ENCODE peak calls at places on chromosomes 6 and 20, in six cellular contexts. W is IMR-90; F is PC-3; P is activated CD8-positive, alpha-beta memory T cell treated with anti-CD3 and anti-CD28 coated beads for 24 hours; Q is amniotic stem cell; B is caudate nucleus. U is an unnamed sample.

GRCh38 chr20:48026981-48027592 is 241.8 kb upstream of the SULF2 start:
- DNase-seq in W (no peak), F (no peak), P (no peak), Q (no peak), B (no peak), U (no peak)

GRCh38 chr6:101826259-101826658 is 432.8 kb downstream of the GRIK2 start:
- DNase-seq in W (no peak), F (no peak), P (no peak), Q (no peak), B (no peak), U (no peak)

GRCh38 chr20:49693435-49694171 is 20.1 kb downstream of the B4GALT5 start:
- DNase-seq in W (no peak), F (no peak), P (no peak), Q (no peak), B (no peak), U (no peak)

GRCh38 chr6:142907544-142907943 is 37.4 kb downstream of the HIVEP2 start:
- DNase-seq in W (no peak), F (no peak), P (no peak), Q (no peak), B (no peak), U (no peak)

GRCh38 chr6:124683507-124683906 is 278.7 kb upstream of the RNF217 start:
- DNase-seq in W (no peak), F (no peak), P (no peak), Q (no peak), B (no peak), U (no peak)

GRCh38 chr20:45100563-45101245 is at the start of gene KCNS1:
- DNase-seq in W (no peak), F (no peak), P (no peak), Q (no peak), B (no peak), U (no peak)

GRCh38 chr6:158095031-158095430 is 73.0 kb downstream of the SERAC1 start:
- DNase-seq in W (no peak), F (no peak), P (no peak), Q (no peak), B (no peak), U (no peak)

GRCh38 chr20:64222273-64222672 is 33.3 kb upstream of the PCMTD2 start:
- DNase-seq in W (peak), F (peak), P (no peak), Q (no peak), B (no peak), U (no peak)

GRCh38 chr6:7920425-7920824 is 9.8 kb upstream of the TXNDC5 start:
- DNase-seq in W (no peak), F (peak), P (no peak), Q (no peak), B (no peak), U (no peak)

GRCh38 chr6:11426571-11426970 is 111.0 kb upstream of the TMEM170B start:
- DNase-seq in W (no peak), F (no peak), P (no peak), Q (no peak), B (no peak), U (no peak)

GRCh38 chr6:127641905-127642304 is 64.9 kb downstream of the C6orf58 start:
- DNase-seq in W (peak), F (peak), P (no peak), Q (peak), B (peak), U (no peak)

GRCh38 chr20:16491277-16491912 is 81.9 kb downstream of the KIF16B start:
- DNase-seq in W (peak), F (no peak), P (no peak), Q (no peak), B (peak), U (no peak)

GRCh38 chr20:47272893-47273590 is 83.5 kb downstream of the ZMYND8 start:
- DNase-seq in W (peak), F (peak), P (no peak), Q (peak), B (no peak), U (no peak)

GRCh38 chr20:57244221-57244585 is 22.2 kb downstream of the BMP7 start:
- DNase-seq in W (no peak), F (no peak), P (no peak), Q (no peak), B (no peak), U (no peak)

GRCh38 chr20:49831022-49831769 is 18.6 kb downstream of the SLC9A8 start:
- DNase-seq in W (no peak), F (no peak), P (no peak), Q (no peak), B (no peak), U (no peak)

GRCh38 chr6:154938245-154938583 is 56.9 kb upstream of the TIAM2 start:
- DNase-seq in W (no peak), F (no peak), P (no peak), Q (no peak), B (no peak), U (no peak)

GRCh38 chr20:54929191-54929590 is 453.8 kb downstream of the DOK5 start:
- DNase-seq in W (no peak), F (no peak), P (no peak), Q (no peak), B (no peak), U (no peak)

GRCh38 chr20:37311710-37312355 is 22.4 kb downstream of the MANBAL start:
- DNase-seq in W (peak), F (no peak), P (no peak), Q (no peak), B (no peak), U (no peak)

GRCh38 chr20:2817891-2818595 is 1.9 kb downstream of the TMEM239 start:
- DNase-seq in W (no peak), F (no peak), P (peak), Q (no peak), B (no peak), U (no peak)

GRCh38 chr6:29845405-29846006 is 17.9 kb downstream of the HLA-G start:
- DNase-seq in W (no peak), F (peak), P (no peak), Q (no peak), B (no peak), U (no peak)

GRCh38 chr6:157760589-157761330 is 62.3 kb upstream of the SNX9 start:
- DNase-seq in W (peak), F (peak), P (peak), Q (peak), B (no peak), U (no peak)

GRCh38 chr6:4794140-4794707 is 18.0 kb downstream of the CDYL start:
- DNase-seq in W (no peak), F (no peak), P (no peak), Q (no peak), B (no peak), U (no peak)

GRCh38 chr6:116877743-116878142 is 701 bp downstream of the RFX6 start:
- DNase-seq in W (no peak), F (peak), P (no peak), Q (no peak), B (no peak), U (no peak)

GRCh38 chr6:141963543-141964295 is 169.0 kb upstream of the GJE1 start:
- DNase-seq in W (peak), F (peak), P (no peak), Q (no peak), B (no peak), U (no peak)

GRCh38 chr6:56864171-56864616 is 90.7 kb upstream of the BEND6 start:
- DNase-seq in W (peak), F (peak), P (no peak), Q (no peak), B (no peak), U (no peak)

GRCh38 chr6:135073757-135074393 is 19.3 kb upstream of the HBS1L start:
- DNase-seq in W (no peak), F (no peak), P (no peak), Q (no peak), B (no peak), U (no peak)

GRCh38 chr20:25250508-25250907 is 2.6 kb downstream of the PYGB start:
- DNase-seq in W (peak), F (peak), P (no peak), Q (no peak), B (no peak), U (no peak)

GRCh38 chr20:25015986-25016385 is 23.4 kb upstream of the APMAP start:
- DNase-seq in W (no peak), F (no peak), P (no peak), Q (no peak), B (no peak), U (no peak)

GRCh38 chr6:111553580-111553979 is 52.1 kb downstream of the TRAF3IP2 start:
- DNase-seq in W (no peak), F (no peak), P (no peak), Q (no peak), B (no peak), U (no peak)

GRCh38 chr20:3861191-3861590 is 14.6 kb downstream of the MAVS start:
- DNase-seq in W (no peak), F (no peak), P (no peak), Q (no peak), B (no peak), U (no peak)

GRCh38 chr20:57433658-57434389 is 42.6 kb downstream of the RBM38 start:
- DNase-seq in W (no peak), F (no peak), P (peak), Q (no peak), B (no peak), U (no peak)

GRCh38 chr20:3042621-3043020 is 801 bp upstream of the GNRH2 start:
- DNase-seq in W (no peak), F (no peak), P (no peak), Q (no peak), B (no peak), U (no peak)

GRCh38 chr6:25278557-25278913 is 639 bp upstream of the CARMIL1 start:
- DNase-seq in W (no peak), F (no peak), P (no peak), Q (no peak), B (no peak), U (no peak)

GRCh38 chr20:63295422-63295821 is 2.4 kb downstream of the COL20A1 start:
- DNase-seq in W (no peak), F (no peak), P (no peak), Q (no peak), B (peak), U (no peak)

GRCh38 chr6:159031826-159032225 is 13.0 kb downstream of the TAGAP start:
- DNase-seq in W (no peak), F (no peak), P (no peak), Q (no peak), B (no peak), U (no peak)

GRCh38 chr20:9457055-9457454 is 57.3 kb upstream of the LAMP5 start:
- DNase-seq in W (no peak), F (no peak), P (no peak), Q (no peak), B (no peak), U (no peak)

GRCh38 chr20:32585519-32586127 is 490 bp upstream of the NOL4L start:
- DNase-seq in W (no peak), F (no peak), P (peak), Q (no peak), B (no peak), U (no peak)

GRCh38 chr6:4549556-4550226 is 226.5 kb upstream of the CDYL start:
- DNase-seq in W (no peak), F (no peak), P (no peak), Q (no peak), B (no peak), U (no peak)

GRCh38 chr6:148973809-148974208 is 227.0 kb downstream of the UST start:
- DNase-seq in W (peak), F (peak), P (no peak), Q (no peak), B (no peak), U (no peak)

U was measured in NCI-H2081 treated with DMSO at 0.1 percent for 48 hours.